ENCODE peak calls at places on chromosomes 7 and 10, in ten cellular contexts. One of them, this sample, is unnamed.

GRCh38 chr10:15801641-15802040 is 58.7 kb downstream of the MINDY3 start:
- DNase-seq in Ammon's horn: no peak
- DNase-seq in GM12892: no peak
- DNase-seq in activated T-helper 9 cell treated with anti-CD3 and anti-CD28 coated beads, Interleukin-2, amount 50 U/mL, for 16 hours: no peak
- DNase-seq in suprapubic skin: no peak
- DNase-seq in OCI-M1: peak; percentile 59
- DNase-seq in GM23248: no peak
- DNase-seq in NCI-H1436 treated with DMSO at 0.1 percent for 48 hours: no peak
- DNase-seq in brain microvascular endothelial cell: no peak
- DNase-seq in head of caudate nucleus: no peak
- DNase-seq in this sample: no peak

GRCh38 chr7:25726682-25727357 is 425.2 kb upstream of the NFE2L3 start:
- DNase-seq in Ammon's horn: no peak
- DNase-seq in GM12892: no peak
- DNase-seq in activated T-helper 9 cell treated with anti-CD3 and anti-CD28 coated beads, Interleukin-2, amount 50 U/mL, for 16 hours: no peak
- DNase-seq in suprapubic skin: no peak
- DNase-seq in OCI-M1: no peak
- DNase-seq in GM23248: no peak
- DNase-seq in NCI-H1436 treated with DMSO at 0.1 percent for 48 hours: no peak
- DNase-seq in brain microvascular endothelial cell: no peak
- DNase-seq in head of caudate nucleus: no peak
- DNase-seq in this sample: no peak

GRCh38 chr7:44196450-44196872 is 4.3 kb upstream of the YKT6 start:
- DNase-seq in Ammon's horn: peak; percentile 74
- DNase-seq in GM12892: no peak
- DNase-seq in activated T-helper 9 cell treated with anti-CD3 and anti-CD28 coated beads, Interleukin-2, amount 50 U/mL, for 16 hours: no peak
- DNase-seq in suprapubic skin: peak; percentile 48
- DNase-seq in OCI-M1: peak; percentile 61
- DNase-seq in GM23248: peak; percentile 78
- DNase-seq in NCI-H1436 treated with DMSO at 0.1 percent for 48 hours: no peak
- DNase-seq in brain microvascular endothelial cell: peak; percentile 55
- DNase-seq in head of caudate nucleus: peak; percentile 60
- DNase-seq in this sample: no peak

GRCh38 chr10:30441974-30442606 is 8.1 kb downstream of the MAP3K8 start:
- DNase-seq in Ammon's horn: no peak
- DNase-seq in GM12892: no peak
- DNase-seq in activated T-helper 9 cell treated with anti-CD3 and anti-CD28 coated beads, Interleukin-2, amount 50 U/mL, for 16 hours: no peak
- DNase-seq in suprapubic skin: no peak
- DNase-seq in OCI-M1: no peak
- DNase-seq in GM23248: no peak
- DNase-seq in NCI-H1436 treated with DMSO at 0.1 percent for 48 hours: no peak
- DNase-seq in brain microvascular endothelial cell: no peak
- DNase-seq in head of caudate nucleus: no peak
- DNase-seq in this sample: no peak

GRCh38 chr7:157690833-157691382 is 354.1 kb downstream of the DNAJB6 start:
- DNase-seq in Ammon's horn: peak; percentile 77
- DNase-seq in GM12892: no peak
- DNase-seq in activated T-helper 9 cell treated with anti-CD3 and anti-CD28 coated beads, Interleukin-2, amount 50 U/mL, for 16 hours: no peak
- DNase-seq in suprapubic skin: peak; percentile 59
- DNase-seq in OCI-M1: no peak
- DNase-seq in GM23248: peak; percentile 51
- DNase-seq in NCI-H1436 treated with DMSO at 0.1 percent for 48 hours: no peak
- DNase-seq in brain microvascular endothelial cell: peak; percentile 81
- DNase-seq in head of caudate nucleus: peak; percentile 64
- DNase-seq in this sample: no peak

GRCh38 chr7:31729195-31729804 is 42.3 kb downstream of the PPP1R17 start:
- DNase-seq in Ammon's horn: no peak
- DNase-seq in GM12892: no peak
- DNase-seq in activated T-helper 9 cell treated with anti-CD3 and anti-CD28 coated beads, Interleukin-2, amount 50 U/mL, for 16 hours: no peak
- DNase-seq in suprapubic skin: no peak
- DNase-seq in OCI-M1: no peak
- DNase-seq in GM23248: no peak
- DNase-seq in NCI-H1436 treated with DMSO at 0.1 percent for 48 hours: no peak
- DNase-seq in brain microvascular endothelial cell: no peak
- DNase-seq in head of caudate nucleus: no peak
- DNase-seq in this sample: no peak

GRCh38 chr7:117325836-117326235 is 3.0 kb upstream of the WNT2 start:
- DNase-seq in Ammon's horn: no peak
- DNase-seq in GM12892: no peak
- DNase-seq in activated T-helper 9 cell treated with anti-CD3 and anti-CD28 coated beads, Interleukin-2, amount 50 U/mL, for 16 hours: no peak
- DNase-seq in suprapubic skin: no peak
- DNase-seq in OCI-M1: no peak
- DNase-seq in GM23248: peak; percentile 31
- DNase-seq in NCI-H1436 treated with DMSO at 0.1 percent for 48 hours: no peak
- DNase-seq in brain microvascular endothelial cell: no peak
- DNase-seq in head of caudate nucleus: no peak
- DNase-seq in this sample: no peak

GRCh38 chr7:113873554-113874151 is 45.2 kb downstream of the PPP1R3A start:
- DNase-seq in Ammon's horn: no peak
- DNase-seq in GM12892: no peak
- DNase-seq in activated T-helper 9 cell treated with anti-CD3 and anti-CD28 coated beads, Interleukin-2, amount 50 U/mL, for 16 hours: no peak
- DNase-seq in suprapubic skin: no peak
- DNase-seq in OCI-M1: no peak
- DNase-seq in GM23248: no peak
- DNase-seq in NCI-H1436 treated with DMSO at 0.1 percent for 48 hours: no peak
- DNase-seq in brain microvascular endothelial cell: peak; percentile 51
- DNase-seq in head of caudate nucleus: no peak
- DNase-seq in this sample: no peak

GRCh38 chr10:11824825-11825224 is 1.7 kb downstream of the PROSER2 start:
- DNase-seq in Ammon's horn: no peak
- DNase-seq in GM12892: no peak
- DNase-seq in activated T-helper 9 cell treated with anti-CD3 and anti-CD28 coated beads, Interleukin-2, amount 50 U/mL, for 16 hours: no peak
- DNase-seq in suprapubic skin: no peak
- DNase-seq in OCI-M1: peak; percentile 72
- DNase-seq in GM23248: no peak
- DNase-seq in NCI-H1436 treated with DMSO at 0.1 percent for 48 hours: no peak
- DNase-seq in brain microvascular endothelial cell: no peak
- DNase-seq in head of caudate nucleus: no peak
- DNase-seq in this sample: no peak

GRCh38 chr10:49285232-49285631 is 13.7 kb upstream of the C10orf71 start:
- DNase-seq in Ammon's horn: no peak
- DNase-seq in GM12892: no peak
- DNase-seq in activated T-helper 9 cell treated with anti-CD3 and anti-CD28 coated beads, Interleukin-2, amount 50 U/mL, for 16 hours: no peak
- DNase-seq in suprapubic skin: peak; percentile 8
- DNase-seq in OCI-M1: peak; percentile 19
- DNase-seq in GM23248: peak; percentile 29
- DNase-seq in NCI-H1436 treated with DMSO at 0.1 percent for 48 hours: no peak
- DNase-seq in brain microvascular endothelial cell: no peak
- DNase-seq in head of caudate nucleus: no peak
- DNase-seq in this sample: no peak

GRCh38 chr10:79159141-79159619 is 90.4 kb downstream of the ZMIZ1 start:
- DNase-seq in Ammon's horn: no peak
- DNase-seq in GM12892: no peak
- DNase-seq in activated T-helper 9 cell treated with anti-CD3 and anti-CD28 coated beads, Interleukin-2, amount 50 U/mL, for 16 hours: no peak
- DNase-seq in suprapubic skin: no peak
- DNase-seq in OCI-M1: no peak
- DNase-seq in GM23248: peak; percentile 96
- DNase-seq in NCI-H1436 treated with DMSO at 0.1 percent for 48 hours: no peak
- DNase-seq in brain microvascular endothelial cell: peak; percentile 71
- DNase-seq in head of caudate nucleus: no peak
- DNase-seq in this sample: no peak

GRCh38 chr7:9204571-9204970 is 771.2 kb downstream of the NXPH1 start:
- DNase-seq in Ammon's horn: no peak
- DNase-seq in GM12892: no peak
- DNase-seq in activated T-helper 9 cell treated with anti-CD3 and anti-CD28 coated beads, Interleukin-2, amount 50 U/mL, for 16 hours: no peak
- DNase-seq in suprapubic skin: no peak
- DNase-seq in OCI-M1: no peak
- DNase-seq in GM23248: no peak
- DNase-seq in NCI-H1436 treated with DMSO at 0.1 percent for 48 hours: no peak
- DNase-seq in brain microvascular endothelial cell: no peak
- DNase-seq in head of caudate nucleus: no peak
- DNase-seq in this sample: no peak

GRCh38 chr7:27189560-27190283 is 4.7 kb upstream of the HOXA11 start:
- DNase-seq in Ammon's horn: no peak
- DNase-seq in GM12892: no peak
- DNase-seq in activated T-helper 9 cell treated with anti-CD3 and anti-CD28 coated beads, Interleukin-2, amount 50 U/mL, for 16 hours: no peak
- DNase-seq in suprapubic skin: peak; percentile 41
- DNase-seq in OCI-M1: no peak
- DNase-seq in GM23248: no peak
- DNase-seq in NCI-H1436 treated with DMSO at 0.1 percent for 48 hours: no peak
- DNase-seq in brain microvascular endothelial cell: no peak
- DNase-seq in head of caudate nucleus: no peak
- DNase-seq in this sample: no peak

GRCh38 chr7:106488465-106488864 is 172.5 kb downstream of the CCDC71L start:
- DNase-seq in Ammon's horn: no peak
- DNase-seq in GM12892: no peak
- DNase-seq in activated T-helper 9 cell treated with anti-CD3 and anti-CD28 coated beads, Interleukin-2, amount 50 U/mL, for 16 hours: no peak
- DNase-seq in suprapubic skin: no peak
- DNase-seq in OCI-M1: no peak
- DNase-seq in GM23248: no peak
- DNase-seq in NCI-H1436 treated with DMSO at 0.1 percent for 48 hours: no peak
- DNase-seq in brain microvascular endothelial cell: no peak
- DNase-seq in head of caudate nucleus: no peak
- DNase-seq in this sample: no peak

GRCh38 chr10:11654659-11655058 is 43.2 kb upstream of the USP6NL start:
- DNase-seq in Ammon's horn: no peak
- DNase-seq in GM12892: no peak
- DNase-seq in activated T-helper 9 cell treated with anti-CD3 and anti-CD28 coated beads, Interleukin-2, amount 50 U/mL, for 16 hours: no peak
- DNase-seq in suprapubic skin: no peak
- DNase-seq in OCI-M1: no peak
- DNase-seq in GM23248: no peak
- DNase-seq in NCI-H1436 treated with DMSO at 0.1 percent for 48 hours: no peak
- DNase-seq in brain microvascular endothelial cell: no peak
- DNase-seq in head of caudate nucleus: no peak
- DNase-seq in this sample: no peak

GRCh38 chr7:24381919-24382505 is 98.0 kb downstream of the NPY start:
- DNase-seq in Ammon's horn: no peak
- DNase-seq in GM12892: peak; percentile 29
- DNase-seq in activated T-helper 9 cell treated with anti-CD3 and anti-CD28 coated beads, Interleukin-2, amount 50 U/mL, for 16 hours: no peak
- DNase-seq in suprapubic skin: no peak
- DNase-seq in OCI-M1: peak; percentile 17
- DNase-seq in GM23248: peak; percentile 48
- DNase-seq in NCI-H1436 treated with DMSO at 0.1 percent for 48 hours: no peak
- DNase-seq in brain microvascular endothelial cell: no peak
- DNase-seq in head of caudate nucleus: no peak
- DNase-seq in this sample: peak; percentile 28

GRCh38 chr7:17617380-17617779 is 318.9 kb downstream of the AHR start:
- DNase-seq in Ammon's horn: no peak
- DNase-seq in GM12892: no peak
- DNase-seq in activated T-helper 9 cell treated with anti-CD3 and anti-CD28 coated beads, Interleukin-2, amount 50 U/mL, for 16 hours: no peak
- DNase-seq in suprapubic skin: no peak
- DNase-seq in OCI-M1: no peak
- DNase-seq in GM23248: no peak
- DNase-seq in NCI-H1436 treated with DMSO at 0.1 percent for 48 hours: no peak
- DNase-seq in brain microvascular endothelial cell: no peak
- DNase-seq in head of caudate nucleus: no peak
- DNase-seq in this sample: no peak

This sample was measured in GM18507.